ENCODE peak calls at places on chromosomes 13 and 19, in four cellular contexts. One of them, this sample, is unnamed.

GRCh38 chr13:73608731-73609485 is 525.3 kb downstream of the KLF12 start:
- DNase-seq in NCI-H345: peak; percentile 70
- DNase-seq in OCI-M1: no peak
- DNase-seq in activated naive CD4-positive, alpha-beta T cell treated with anti-CD3 and anti-CD28 coated beads, Interleukin-2, amount 10 ng/mL, durations not matched to agents 7 days and 5 days: no peak
- DNase-seq in this sample: peak; percentile 96

GRCh38 chr19:17618919-17619318 is 63.5 kb downstream of the COLGALT1 start:
- DNase-seq in OCI-M1: no peak
- DNase-seq in activated naive CD4-positive, alpha-beta T cell treated with anti-CD3 and anti-CD28 coated beads, Interleukin-2, amount 10 ng/mL, durations not matched to agents 7 days and 5 days: no peak
- DNase-seq in NCI-H345: no peak
- DNase-seq in this sample: no peak

GRCh38 chr13:30932481-30933333 is at the start of gene TEX26:
- DNase-seq in NCI-H345: no peak
- DNase-seq in activated naive CD4-positive, alpha-beta T cell treated with anti-CD3 and anti-CD28 coated beads, Interleukin-2, amount 10 ng/mL, durations not matched to agents 7 days and 5 days: no peak
- DNase-seq in OCI-M1: no peak
- DNase-seq in this sample: no peak

GRCh38 chr13:41428155-41428554 is 29.2 kb upstream of the RGCC start:
- DNase-seq in NCI-H345: no peak
- DNase-seq in OCI-M1: no peak
- DNase-seq in activated naive CD4-positive, alpha-beta T cell treated with anti-CD3 and anti-CD28 coated beads, Interleukin-2, amount 10 ng/mL, durations not matched to agents 7 days and 5 days: peak; percentile 48
- DNase-seq in this sample: no peak

GRCh38 chr19:58476498-58477015 is 405 bp downstream of the ZNF446 start:
- DNase-seq in NCI-H345: no peak
- DNase-seq in activated naive CD4-positive, alpha-beta T cell treated with anti-CD3 and anti-CD28 coated beads, Interleukin-2, amount 10 ng/mL, durations not matched to agents 7 days and 5 days: peak; percentile 35
- DNase-seq in OCI-M1: peak; percentile 58
- DNase-seq in this sample: no peak

GRCh38 chr19:7968796-7969559 is 25.5 kb upstream of the TIMM44 start:
- DNase-seq in NCI-H345: no peak
- DNase-seq in OCI-M1: no peak
- DNase-seq in activated naive CD4-positive, alpha-beta T cell treated with anti-CD3 and anti-CD28 coated beads, Interleukin-2, amount 10 ng/mL, durations not matched to agents 7 days and 5 days: no peak
- DNase-seq in this sample: no peak

GRCh38 chr13:74132768-74133656 is 1.2 kb downstream of the KLF12 start:
- DNase-seq in NCI-H345: peak; percentile 47
- DNase-seq in activated naive CD4-positive, alpha-beta T cell treated with anti-CD3 and anti-CD28 coated beads, Interleukin-2, amount 10 ng/mL, durations not matched to agents 7 days and 5 days: peak; percentile 59
- DNase-seq in OCI-M1: peak; percentile 58
- DNase-seq in this sample: peak; percentile 26

GRCh38 chr13:75357576-75358295 is 124.2 kb downstream of the TBC1D4 start:
- DNase-seq in NCI-H345: peak; percentile 46
- DNase-seq in activated naive CD4-positive, alpha-beta T cell treated with anti-CD3 and anti-CD28 coated beads, Interleukin-2, amount 10 ng/mL, durations not matched to agents 7 days and 5 days: peak; percentile 53
- DNase-seq in OCI-M1: peak; percentile 81
- DNase-seq in this sample: peak; percentile 24

GRCh38 chr19:18379803-18380747 is 5.9 kb upstream of the GDF15 start:
- DNase-seq in activated naive CD4-positive, alpha-beta T cell treated with anti-CD3 and anti-CD28 coated beads, Interleukin-2, amount 10 ng/mL, durations not matched to agents 7 days and 5 days: no peak
- DNase-seq in OCI-M1: peak; percentile 54
- DNase-seq in NCI-H345: peak; percentile 27
- DNase-seq in this sample: no peak

GRCh38 chr19:9467161-9467560 is 31.3 kb downstream of the ZNF560 start:
- DNase-seq in NCI-H345: no peak
- DNase-seq in OCI-M1: no peak
- DNase-seq in activated naive CD4-positive, alpha-beta T cell treated with anti-CD3 and anti-CD28 coated beads, Interleukin-2, amount 10 ng/mL, durations not matched to agents 7 days and 5 days: no peak
- DNase-seq in this sample: no peak

GRCh38 chr13:76903544-76904162 is 17.4 kb upstream of the KCTD12 start:
- DNase-seq in OCI-M1: peak; percentile 87
- DNase-seq in activated naive CD4-positive, alpha-beta T cell treated with anti-CD3 and anti-CD28 coated beads, Interleukin-2, amount 10 ng/mL, durations not matched to agents 7 days and 5 days: peak; percentile 82
- DNase-seq in NCI-H345: peak; percentile 76
- DNase-seq in this sample: peak; percentile 65

This sample was measured in NCI-H748 treated with DMSO at 0.1 percent for 48 hours.